ENCODE peak calls at places on chromosome 1, in four cellular contexts. M is NCI-H2029 treated with DMSO at 0.1 percent for 48 hours; X is GM12892; G is stimulated activated CD8-positive, alpha-beta memory T cell treated with anti-CD3 and anti-CD28 coated beads, Interleukin-15, amount 100 ng/mL, for 24 hours. O is an unnamed sample.
A peak's percentile ranks its signal among the peaks of the same experiment; 100 is the strongest.

GRCh38 chr1:217344712-217345111 is 286.2 kb downstream of the GPATCH2 start:
- DNase-seq in M (no peak), G (no peak), X (no peak), O (no peak)

GRCh38 chr1:248890549-248891498 is 15.2 kb upstream of the PGBD2 start:
- DNase-seq in M (no peak), X (no peak), G (no peak), O (no peak)

GRCh38 chr1:25201006-25201405 is 31.3 kb downstream of the SYF2 start:
- DNase-seq in M (no peak), X (no peak), G (no peak), O (no peak)

GRCh38 chr1:201059401-201059800 is 35.9 kb upstream of the KIF21B start:
- DNase-seq in G (no peak), M (no peak), X (no peak), O (no peak)

GRCh38 chr1:92473781-92474495 is 12.8 kb downstream of the GFI1 start:
- DNase-seq in X (no peak), M (no peak), G (no peak), O (no peak)

GRCh38 chr1:56961426-56961825 is 4.4 kb downstream of the C8B start:
- DNase-seq in G (no peak), X (no peak), M (no peak), O (no peak)

GRCh38 chr1:159987186-159987585 is 33.1 kb upstream of the SLAMF9 start:
- DNase-seq in G (no peak), M (no peak), X (no peak), O (no peak)

GRCh38 chr1:53369761-53370160 is 41.9 kb upstream of the LRP8 start:
- DNase-seq in X (no peak), G (no peak), M (no peak), O (no peak)

GRCh38 chr1:201530741-201531521 is 8.0 kb upstream of the NAV1 start:
- DNase-seq in G (no peak), M (peak; percentile 16), X (peak; percentile 46), O (peak; percentile 81)

GRCh38 chr1:175198332-175198731 is 5.8 kb upstream of the KIAA0040 start:
- DNase-seq in G (no peak), X (no peak), M (no peak), O (no peak)

GRCh38 chr1:41898191-41898713 is 20.5 kb downstream of the HIVEP3 start:
- DNase-seq in M (peak; percentile 65), G (no peak), X (no peak), O (no peak)

GRCh38 chr1:245856944-245857531 is 650.0 kb downstream of the SMYD3 start:
- DNase-seq in M (no peak), X (no peak), G (no peak), O (no peak)

GRCh38 chr1:53442297-53442696 is 16.9 kb upstream of the DMRTB1 start:
- DNase-seq in M (no peak), G (no peak), X (no peak), O (no peak)

GRCh38 chr1:1328254-1328653 is 2.8 kb upstream of the TAS1R3 start:
- DNase-seq in G (no peak), M (no peak), X (no peak), O (no peak)

GRCh38 chr1:41795205-41795762 is 123.4 kb downstream of the HIVEP3 start:
- DNase-seq in M (no peak), X (no peak), G (no peak), O (no peak)

GRCh38 chr1:51930329-51930728 is 51.8 kb upstream of the NRDC start:
- DNase-seq in G (no peak), M (no peak), X (no peak), O (no peak)

O was measured in D721Med.